ENCODE peak calls at places on chromosome 2, in ten cellular contexts. One of them, this sample, is unnamed.

GRCh38 chr2:226673314-226673723 is 126.3 kb downstream of the IRS1 start:
- DNase-seq in fibroblast of mammary gland: peak
- DNase-seq in brain microvascular endothelial cell: peak
- DNase-seq in A549: no peak
- DNase-seq in fibroblast of lung: peak
- DNase-seq in mucosa of descending colon: peak
- DNase-seq in esophagus squamous epithelium: no peak
- DNase-seq in uterus: no peak
- DNase-seq in CD8-positive, alpha-beta memory T cell: no peak
- DNase-seq in stomach: peak
- DNase-seq in this sample: no peak

GRCh38 chr2:142515493-142515892 is 362.0 kb upstream of the KYNU start:
- DNase-seq in fibroblast of mammary gland: no peak
- DNase-seq in brain microvascular endothelial cell: no peak
- DNase-seq in A549: no peak
- DNase-seq in fibroblast of lung: no peak
- DNase-seq in mucosa of descending colon: no peak
- DNase-seq in esophagus squamous epithelium: no peak
- DNase-seq in uterus: no peak
- DNase-seq in CD8-positive, alpha-beta memory T cell: no peak
- DNase-seq in stomach: no peak
- DNase-seq in this sample: no peak

GRCh38 chr2:200901459-200902072 is 12.4 kb downstream of the NIF3L1 start:
- DNase-seq in fibroblast of mammary gland: peak
- DNase-seq in brain microvascular endothelial cell: peak
- DNase-seq in A549: peak
- DNase-seq in fibroblast of lung: peak
- DNase-seq in mucosa of descending colon: no peak
- DNase-seq in esophagus squamous epithelium: peak
- DNase-seq in uterus: peak
- DNase-seq in CD8-positive, alpha-beta memory T cell: peak
- DNase-seq in stomach: peak
- DNase-seq in this sample: peak

GRCh38 chr2:147037048-147037447 is 807.8 kb upstream of the ACVR2A start:
- DNase-seq in fibroblast of mammary gland: no peak
- DNase-seq in brain microvascular endothelial cell: no peak
- DNase-seq in A549: no peak
- DNase-seq in fibroblast of lung: no peak
- DNase-seq in mucosa of descending colon: no peak
- DNase-seq in esophagus squamous epithelium: no peak
- DNase-seq in uterus: no peak
- DNase-seq in CD8-positive, alpha-beta memory T cell: no peak
- DNase-seq in stomach: no peak
- DNase-seq in this sample: no peak

GRCh38 chr2:10297950-10298349 is 4.8 kb upstream of the HPCAL1 start:
- DNase-seq in fibroblast of mammary gland: peak
- DNase-seq in brain microvascular endothelial cell: peak
- DNase-seq in A549: peak
- DNase-seq in fibroblast of lung: peak
- DNase-seq in mucosa of descending colon: no peak
- DNase-seq in esophagus squamous epithelium: no peak
- DNase-seq in uterus: peak
- DNase-seq in CD8-positive, alpha-beta memory T cell: no peak
- DNase-seq in stomach: peak
- DNase-seq in this sample: peak

GRCh38 chr2:220143336-220143735 is 515.9 kb downstream of the SLC4A3 start:
- DNase-seq in fibroblast of mammary gland: peak
- DNase-seq in brain microvascular endothelial cell: peak
- DNase-seq in A549: no peak
- DNase-seq in fibroblast of lung: peak
- DNase-seq in mucosa of descending colon: no peak
- DNase-seq in esophagus squamous epithelium: no peak
- DNase-seq in uterus: no peak
- DNase-seq in CD8-positive, alpha-beta memory T cell: no peak
- DNase-seq in stomach: no peak
- DNase-seq in this sample: peak

GRCh38 chr2:221096651-221097567 is 475.2 kb downstream of the EPHA4 start:
- DNase-seq in fibroblast of mammary gland: no peak
- DNase-seq in brain microvascular endothelial cell: no peak
- DNase-seq in A549: no peak
- DNase-seq in fibroblast of lung: peak
- DNase-seq in mucosa of descending colon: no peak
- DNase-seq in esophagus squamous epithelium: no peak
- DNase-seq in uterus: no peak
- DNase-seq in CD8-positive, alpha-beta memory T cell: no peak
- DNase-seq in stomach: no peak
- DNase-seq in this sample: no peak

GRCh38 chr2:234269769-234270204 is 219.3 kb downstream of the SPP2 start:
- DNase-seq in fibroblast of mammary gland: peak
- DNase-seq in brain microvascular endothelial cell: peak
- DNase-seq in A549: no peak
- DNase-seq in fibroblast of lung: no peak
- DNase-seq in mucosa of descending colon: no peak
- DNase-seq in esophagus squamous epithelium: no peak
- DNase-seq in uterus: no peak
- DNase-seq in CD8-positive, alpha-beta memory T cell: no peak
- DNase-seq in stomach: no peak
- DNase-seq in this sample: no peak

GRCh38 chr2:85888020-85888744 is 608 bp downstream of the ST3GAL5 start:
- DNase-seq in fibroblast of mammary gland: no peak
- DNase-seq in brain microvascular endothelial cell: no peak
- DNase-seq in A549: no peak
- DNase-seq in fibroblast of lung: no peak
- DNase-seq in mucosa of descending colon: peak
- DNase-seq in esophagus squamous epithelium: no peak
- DNase-seq in uterus: no peak
- DNase-seq in CD8-positive, alpha-beta memory T cell: peak
- DNase-seq in stomach: no peak
- DNase-seq in this sample: no peak

GRCh38 chr2:69465513-69466456 is 28.6 kb upstream of the NFU1 start:
- DNase-seq in fibroblast of mammary gland: peak
- DNase-seq in brain microvascular endothelial cell: no peak
- DNase-seq in A549: no peak
- DNase-seq in fibroblast of lung: no peak
- DNase-seq in mucosa of descending colon: no peak
- DNase-seq in esophagus squamous epithelium: no peak
- DNase-seq in uterus: peak
- DNase-seq in CD8-positive, alpha-beta memory T cell: no peak
- DNase-seq in stomach: no peak
- DNase-seq in this sample: no peak

GRCh38 chr2:59754336-59754735 is 799.1 kb downstream of the BCL11A start:
- DNase-seq in fibroblast of mammary gland: no peak
- DNase-seq in brain microvascular endothelial cell: no peak
- DNase-seq in A549: no peak
- DNase-seq in fibroblast of lung: no peak
- DNase-seq in mucosa of descending colon: no peak
- DNase-seq in esophagus squamous epithelium: no peak
- DNase-seq in uterus: no peak
- DNase-seq in CD8-positive, alpha-beta memory T cell: no peak
- DNase-seq in stomach: no peak
- DNase-seq in this sample: no peak

DNA sequence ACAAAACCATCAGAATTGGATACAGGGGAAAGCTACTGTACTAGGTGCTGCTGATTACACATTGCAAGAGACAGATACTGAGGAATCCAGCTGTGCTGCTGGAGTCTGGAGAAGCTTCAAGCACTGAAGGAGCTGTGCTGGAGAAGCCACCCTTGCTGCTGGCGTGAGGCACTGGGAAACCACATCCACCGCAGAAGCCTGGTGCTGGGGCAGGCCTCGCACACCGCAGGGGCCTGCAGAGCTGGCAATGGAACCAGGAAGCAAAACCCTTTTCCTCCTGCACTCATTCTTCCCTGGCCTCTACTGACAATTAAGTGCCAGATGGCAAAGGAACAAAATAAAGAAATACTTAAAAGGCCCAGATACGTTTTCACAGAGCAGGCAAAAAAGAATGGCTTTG is 94.4 kb upstream of the MSH6 start:
- DNase-seq in fibroblast of mammary gland: no peak
- DNase-seq in brain microvascular endothelial cell: peak
- DNase-seq in A549: no peak
- DNase-seq in fibroblast of lung: peak
- DNase-seq in mucosa of descending colon: no peak
- DNase-seq in esophagus squamous epithelium: no peak
- DNase-seq in uterus: no peak
- DNase-seq in CD8-positive, alpha-beta memory T cell: no peak
- DNase-seq in stomach: no peak
- DNase-seq in this sample: no peak
- H3K4me3 ChIP-seq in fibroblast of mammary gland: no peak
- H3K4me3 ChIP-seq in brain microvascular endothelial cell: no peak
- H3K4me3 ChIP-seq in A549: no peak
- H3K4me3 ChIP-seq in fibroblast of lung: no peak
- H3K4me3 ChIP-seq in mucosa of descending colon: no peak
- H3K4me3 ChIP-seq in esophagus squamous epithelium: no peak
- H3K4me3 ChIP-seq in uterus: no peak
- H3K4me3 ChIP-seq in CD8-positive, alpha-beta memory T cell: no peak
- H3K4me3 ChIP-seq in stomach: no peak
- H3K4me3 ChIP-seq in this sample: no peak

GRCh38 chr2:215878476-215879063 is 134.8 kb downstream of the MREG start:
- DNase-seq in fibroblast of mammary gland: peak
- DNase-seq in brain microvascular endothelial cell: no peak
- DNase-seq in A549: no peak
- DNase-seq in fibroblast of lung: peak
- DNase-seq in mucosa of descending colon: no peak
- DNase-seq in esophagus squamous epithelium: no peak
- DNase-seq in uterus: no peak
- DNase-seq in CD8-positive, alpha-beta memory T cell: no peak
- DNase-seq in stomach: no peak
- DNase-seq in this sample: no peak

GRCh38 chr2:215876139-215876936 is 137.0 kb downstream of the MREG start:
- DNase-seq in fibroblast of mammary gland: no peak
- DNase-seq in brain microvascular endothelial cell: no peak
- DNase-seq in A549: no peak
- DNase-seq in fibroblast of lung: no peak
- DNase-seq in mucosa of descending colon: no peak
- DNase-seq in esophagus squamous epithelium: no peak
- DNase-seq in uterus: no peak
- DNase-seq in CD8-positive, alpha-beta memory T cell: no peak
- DNase-seq in stomach: no peak
- DNase-seq in this sample: no peak

GRCh38 chr2:215876937-215877238 is 136.5 kb downstream of the MREG start:
- DNase-seq in fibroblast of mammary gland: no peak
- DNase-seq in brain microvascular endothelial cell: no peak
- DNase-seq in A549: no peak
- DNase-seq in fibroblast of lung: no peak
- DNase-seq in mucosa of descending colon: no peak
- DNase-seq in esophagus squamous epithelium: no peak
- DNase-seq in uterus: no peak
- DNase-seq in CD8-positive, alpha-beta memory T cell: no peak
- DNase-seq in stomach: no peak
- DNase-seq in this sample: no peak

GRCh38 chr2:215870986-215871385 is 142.4 kb downstream of the MREG start:
- DNase-seq in fibroblast of mammary gland: peak
- DNase-seq in brain microvascular endothelial cell: no peak
- DNase-seq in A549: peak
- DNase-seq in fibroblast of lung: no peak
- DNase-seq in mucosa of descending colon: no peak
- DNase-seq in esophagus squamous epithelium: no peak
- DNase-seq in uterus: no peak
- DNase-seq in CD8-positive, alpha-beta memory T cell: no peak
- DNase-seq in stomach: no peak
- DNase-seq in this sample: no peak

GRCh38 chr2:215874418-215874817 is 138.9 kb downstream of the MREG start:
- DNase-seq in fibroblast of mammary gland: peak
- DNase-seq in brain microvascular endothelial cell: no peak
- DNase-seq in A549: no peak
- DNase-seq in fibroblast of lung: no peak
- DNase-seq in mucosa of descending colon: no peak
- DNase-seq in esophagus squamous epithelium: no peak
- DNase-seq in uterus: no peak
- DNase-seq in CD8-positive, alpha-beta memory T cell: no peak
- DNase-seq in stomach: no peak
- DNase-seq in this sample: no peak
- H3K4me3 ChIP-seq in fibroblast of mammary gland: no peak
- H3K4me3 ChIP-seq in brain microvascular endothelial cell: no peak
- H3K4me3 ChIP-seq in A549: no peak
- H3K4me3 ChIP-seq in fibroblast of lung: no peak
- H3K4me3 ChIP-seq in mucosa of descending colon: no peak
- H3K4me3 ChIP-seq in esophagus squamous epithelium: no peak
- H3K4me3 ChIP-seq in uterus: no peak
- H3K4me3 ChIP-seq in CD8-positive, alpha-beta memory T cell: no peak
- H3K4me3 ChIP-seq in stomach: no peak
- H3K4me3 ChIP-seq in this sample: no peak

GRCh38 chr2:229713371-229714079 is 830 bp downstream of the DNER start:
- DNase-seq in fibroblast of mammary gland: no peak
- DNase-seq in brain microvascular endothelial cell: no peak
- DNase-seq in A549: peak
- DNase-seq in fibroblast of lung: no peak
- DNase-seq in mucosa of descending colon: no peak
- DNase-seq in esophagus squamous epithelium: no peak
- DNase-seq in uterus: no peak
- DNase-seq in CD8-positive, alpha-beta memory T cell: no peak
- DNase-seq in stomach: peak
- DNase-seq in this sample: no peak
- H3K4me3 ChIP-seq in fibroblast of mammary gland: peak
- H3K4me3 ChIP-seq in brain microvascular endothelial cell: peak
- H3K4me3 ChIP-seq in A549: peak
- H3K4me3 ChIP-seq in fibroblast of lung: peak
- H3K4me3 ChIP-seq in mucosa of descending colon: no peak
- H3K4me3 ChIP-seq in esophagus squamous epithelium: peak
- H3K4me3 ChIP-seq in uterus: no peak
- H3K4me3 ChIP-seq in CD8-positive, alpha-beta memory T cell: no peak
- H3K4me3 ChIP-seq in stomach: peak
- H3K4me3 ChIP-seq in this sample: no peak

GRCh38 chr2:174333502-174334277 is 1.1 kb upstream of the SP9 start:
- DNase-seq in fibroblast of mammary gland: no peak
- DNase-seq in brain microvascular endothelial cell: no peak
- DNase-seq in A549: no peak
- DNase-seq in fibroblast of lung: no peak
- DNase-seq in mucosa of descending colon: no peak
- DNase-seq in esophagus squamous epithelium: no peak
- DNase-seq in uterus: no peak
- DNase-seq in CD8-positive, alpha-beta memory T cell: no peak
- DNase-seq in stomach: no peak
- DNase-seq in this sample: no peak
- H3K4me3 ChIP-seq in fibroblast of mammary gland: no peak
- H3K4me3 ChIP-seq in brain microvascular endothelial cell: no peak
- H3K4me3 ChIP-seq in A549: peak
- H3K4me3 ChIP-seq in fibroblast of lung: no peak
- H3K4me3 ChIP-seq in mucosa of descending colon: no peak
- H3K4me3 ChIP-seq in esophagus squamous epithelium: peak
- H3K4me3 ChIP-seq in uterus: no peak
- H3K4me3 ChIP-seq in CD8-positive, alpha-beta memory T cell: no peak
- H3K4me3 ChIP-seq in stomach: peak
- H3K4me3 ChIP-seq in this sample: peak